ENCODE peak calls at places on chromosomes 3 and 15, in four cellular contexts. R is A673, C is HCT116, X is body of pancreas. W is an unnamed sample.

GRCh38 chr3:188749010-188749617 is 422.7 kb upstream of the TPRG1 start:
- DNase-seq in R (peak; percentile 48), X (peak; percentile 51), C (peak; percentile 15), W (no peak)

GRCh38 chr15:62068071-62068786 is 1.5 kb downstream of the C2CD4A start:
- DNase-seq in C (no peak), R (peak; percentile 28), X (peak; percentile 72), W (peak; percentile 85)

GRCh38 chr3:68931406-68932149 is 769 bp downstream of the TAFA4 start:
- DNase-seq in C (no peak), X (no peak), R (no peak), W (no peak)

GRCh38 chr15:50051811-50052419 is 67.1 kb downstream of the ATP8B4 start:
- DNase-seq in X (peak; percentile 65), R (peak; percentile 66), C (peak; percentile 41), W (no peak)

GRCh38 chr3:155190686-155191085 is 102.8 kb downstream of the STRIT1 start:
- DNase-seq in C (no peak), R (no peak), X (no peak), W (no peak)

GRCh38 chr3:160006282-160007163 is 17.9 kb downstream of the IL12A start:
- DNase-seq in X (peak; percentile 54), C (peak; percentile 73), R (peak; percentile 66), W (no peak)

GRCh38 chr3:15043772-15044171 is 21.3 kb downstream of the MRPS25 start:
- DNase-seq in C (no peak), X (no peak), R (no peak), W (no peak)

GRCh38 chr15:65979837-65980236 is 110.5 kb downstream of the RAB11A start:
- DNase-seq in R (no peak), C (no peak), X (no peak), W (no peak)

GRCh38 chr3:14371573-14372474 is 30.6 kb upstream of the SLC6A6 start:
- DNase-seq in C (peak; percentile 88), X (peak; percentile 75), R (peak; percentile 74), W (peak; percentile 94)

GRCh38 chr3:11717301-11717700 is 73.6 kb upstream of the VGLL4 start:
- DNase-seq in R (no peak), X (no peak), C (no peak), W (no peak)

GRCh38 chr15:58465070-58465469 is 33.3 kb downstream of the LIPC start:
- DNase-seq in X (no peak), C (no peak), R (no peak), W (no peak)

GRCh38 chr3:108202834-108203233 is 19.4 kb downstream of the IFT57 start:
- DNase-seq in X (peak; percentile 41), R (no peak), C (no peak), W (no peak)

GRCh38 chr15:39172380-39173281 is 408.2 kb upstream of the THBS1 start:
- DNase-seq in C (no peak), R (no peak), X (peak; percentile 30), W (no peak)

GRCh38 chr3:105953831-105954230 is 85.0 kb upstream of the CBLB start:
- DNase-seq in R (no peak), X (no peak), C (no peak), W (no peak)

GRCh38 chr3:10445561-10445960 is 59.8 kb downstream of the ATP2B2 start:
- DNase-seq in C (no peak), R (no peak), X (no peak), W (no peak)

GRCh38 chr3:40720863-40721262 is 196.1 kb downstream of the ZNF621 start:
- DNase-seq in R (no peak), X (no peak), C (no peak), W (no peak)

GRCh38 chr15:74345051-74345450 is 22.4 kb downstream of the CYP11A1 start:
- DNase-seq in C (no peak), X (no peak), R (no peak), W (peak; percentile 52)

GRCh38 chr3:51799879-51800757 is 21.1 kb upstream of the IQCF6 start:
- DNase-seq in C (peak; percentile 55), X (no peak), R (peak; percentile 67), W (no peak)

GRCh38 chr15:39553947-39554731 is 26.7 kb upstream of the THBS1 start:
- DNase-seq in C (no peak), X (peak; percentile 12), R (no peak), W (no peak)

GRCh38 chr15:64156652-64157331 is 5.3 kb downstream of the SNX22 start:
- DNase-seq in X (no peak), C (no peak), R (no peak), W (no peak)

GRCh38 chr3:4720316-4721075 is 227.3 kb downstream of the ITPR1 start:
- DNase-seq in R (peak; percentile 53), X (peak; percentile 94), C (peak; percentile 60), W (no peak)

GRCh38 chr15:95608371-95608770 is 722.1 kb upstream of the NR2F2 start:
- DNase-seq in C (no peak), X (no peak), R (no peak), W (no peak)

GRCh38 chr3:72413228-72413627 is 435.0 kb downstream of the SHQ1 start:
- DNase-seq in X (no peak), C (no peak), R (no peak), W (no peak)

GRCh38 chr3:174907628-174908407 is 48.7 kb downstream of the NAALADL2 start:
- DNase-seq in C (no peak), R (no peak), X (no peak), W (no peak)

GRCh38 chr15:88878720-88879184 is 16.6 kb downstream of the HAPLN3 start:
- DNase-seq in X (peak; percentile 71), C (no peak), R (peak; percentile 61), W (no peak)

GRCh38 chr3:26078539-26078938 is 288.6 kb downstream of the OXSM start:
- DNase-seq in X (no peak), R (no peak), C (no peak), W (no peak)

GRCh38 chr3:100730524-100730923 is 21.2 kb downstream of the TFG start:
- DNase-seq in R (no peak), X (no peak), C (no peak), W (no peak)

GRCh38 chr3:65950340-65951326 is 88.1 kb downstream of the MAGI1 start:
- DNase-seq in C (no peak), R (peak; percentile 96), X (no peak), W (no peak)

DNA sequence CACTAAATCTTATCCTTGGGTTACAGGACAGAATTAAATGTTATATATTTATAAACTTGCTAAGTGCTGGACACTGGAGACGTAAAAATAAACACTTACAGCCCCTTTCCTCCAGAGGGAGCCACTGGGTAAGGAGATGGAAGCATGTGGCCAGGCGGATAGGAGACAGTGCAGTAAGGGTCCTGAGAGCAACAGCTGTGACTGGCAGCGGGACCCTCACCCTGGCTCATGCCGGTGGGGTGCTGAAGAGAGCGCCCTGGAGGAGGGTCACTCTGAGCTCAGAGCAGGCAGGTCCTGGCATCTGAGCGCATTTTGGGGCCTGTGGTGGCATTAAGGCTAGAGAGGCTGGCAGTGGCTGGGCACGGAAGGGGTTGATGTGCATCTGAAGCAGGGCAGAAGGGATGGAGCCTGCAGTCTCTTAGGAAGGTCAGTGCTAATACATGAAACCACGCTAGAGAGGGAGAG is 16.0 kb downstream of the SEC61A1 start:
- DNase-seq in X (no peak), R (peak; percentile 75), C (peak; percentile 35), W (peak; percentile 55)
- H3K4me3 ChIP-seq in X (no peak overlapping the region), R (no peak overlapping the region), C (no peak overlapping the region), W (no peak overlapping the region)

GRCh38 chr15:27499719-27500118 is 528.7 kb downstream of the GABRG3 start:
- DNase-seq in C (no peak), X (no peak), R (no peak), W (no peak)

GRCh38 chr15:27498700-27499099 is 527.7 kb downstream of the GABRG3 start:
- DNase-seq in C (no peak), X (no peak), R (no peak), W (no peak)

GRCh38 chr15:27492021-27492621 is 521.1 kb downstream of the GABRG3 start:
- DNase-seq in C (no peak), R (no peak), X (no peak), W (no peak)

GRCh38 chr15:27499191-27499590 is 528.2 kb downstream of the GABRG3 start:
- DNase-seq in C (no peak), R (no peak), X (no peak), W (no peak)

DNA sequence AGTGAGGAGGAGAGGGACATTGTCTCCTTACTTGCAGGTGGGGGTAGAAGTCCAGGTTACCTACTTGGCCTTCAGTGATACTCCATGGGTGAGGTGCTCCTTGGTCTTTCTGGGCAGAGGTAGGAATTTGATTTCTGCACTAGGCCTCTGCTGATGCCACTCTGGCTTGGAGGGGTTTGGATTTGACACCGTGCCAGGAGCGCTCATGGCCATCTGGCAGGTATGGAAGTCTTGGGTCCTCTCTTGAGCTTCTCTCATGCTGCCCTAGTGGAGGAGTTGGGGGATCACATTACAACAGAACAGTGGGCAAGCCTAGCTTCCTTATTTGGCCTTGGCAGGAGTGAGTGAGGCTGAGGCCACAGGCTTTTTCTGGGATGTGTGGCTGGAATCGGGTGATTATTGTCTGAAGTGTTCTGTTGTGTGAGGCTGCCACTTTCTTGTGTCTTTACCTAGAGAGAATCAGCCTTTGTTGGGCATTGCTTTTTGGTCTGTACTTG is 525.0 kb downstream of the GABRG3 start:
- DNase-seq in X (no peak), R (no peak), C (no peak), W (no peak)
- H3K27ac ChIP-seq in X (no peak overlapping the region), R (no peak overlapping the region), C (no peak overlapping the region), W (no peak overlapping the region)

GRCh38 chr15:99124641-99125040 is 19.8 kb downstream of the SYNM start:
- DNase-seq in X (no peak), R (no peak), C (no peak), W (no peak)

GRCh38 chr15:99126930-99127329 is 22.1 kb downstream of the SYNM start:
- DNase-seq in X (no peak), C (no peak), R (no peak), W (no peak)

GRCh38 chr15:99123706-99124451 is 19.0 kb downstream of the SYNM start:
- DNase-seq in C (peak; percentile 86), R (peak; percentile 93), X (peak; percentile 85), W (peak; percentile 82)

GRCh38 chr15:99126195-99126594 is 21.3 kb downstream of the SYNM start:
- DNase-seq in C (no peak), R (no peak), X (no peak), W (no peak)

GRCh38 chr15:99125061-99125990 is 20.4 kb downstream of the SYNM start:
- DNase-seq in X (no peak), C (no peak), R (no peak), W (no peak)
- H3K4me1 ChIP-seq in X (peaks cover 14% of the 10 kb centered on the region), C (peaks cover 39% of the 10 kb centered on the region), R (peaks cover 18% of the 10 kb centered on the region), W (peaks cover 16% of the 10 kb centered on the region)

GRCh38 chr3:185927501-185928200 is 10.2 kb downstream of the TRA2B start:
- DNase-seq in C (no peak), R (no peak), X (no peak), W (no peak)
- H3K4me3 ChIP-seq in C (no peak overlapping the region), R (no peak overlapping the region), X (no peak overlapping the region), W (no peak overlapping the region)

W was measured in upper lobe of right lung.